ENCODE peak calls at places on chromosomes 13 and 19, in six cellular contexts. P, K, E, D, O and R are unnamed samples.
A peak's percentile ranks its signal among the peaks of the same experiment; 100 is the strongest.

GRCh38 chr19:39375929-39376328 is 15.0 kb downstream of the PAF1 start:
- DNase-seq in P (no peak), K (no peak), E (no peak), D (no peak), O (no peak), R (no peak)

GRCh38 chr13:66578305-66578704 is 651.8 kb downstream of the PCDH9 start:
- DNase-seq in P (no peak), K (no peak), E (peak; percentile 26), D (no peak), O (no peak), R (no peak)

GRCh38 chr13:74132768-74133656 is 1.2 kb downstream of the KLF12 start:
- DNase-seq in P (peak; percentile 50), K (peak; percentile 2), E (peak; percentile 50), D (no peak), O (peak; percentile 28), R (peak; percentile 6)

GRCh38 chr13:40971321-40971720 is 47.8 kb downstream of the ELF1 start:
- DNase-seq in P (no peak), K (no peak), E (no peak), D (no peak), O (no peak), R (peak; percentile 61)

GRCh38 chr13:31045621-31046081 is 113.2 kb downstream of the TEX26 start:
- DNase-seq in P (peak; percentile 92), K (peak; percentile 90), E (peak; percentile 97), D (peak; percentile 21), O (peak; percentile 36), R (peak; percentile 57)

GRCh38 chr13:20231839-20232555 is at the start of gene GJB6:
- DNase-seq in P (no peak), K (no peak), E (no peak), D (no peak), O (no peak), R (peak; percentile 62)

GRCh38 chr13:35858665-35859064 is 272.5 kb downstream of the DCLK1 start:
- DNase-seq in P (no peak), K (no peak), E (no peak), D (no peak), O (no peak), R (no peak)

GRCh38 chr13:95256086-95256485 is 45.2 kb downstream of the ABCC4 start:
- DNase-seq in P (peak; percentile 85), K (peak; percentile 87), E (peak; percentile 97), D (no peak), O (peak; percentile 65), R (no peak)

GRCh38 chr13:97076898-97077297 is 82.6 kb upstream of the OXGR1 start:
- DNase-seq in P (peak; percentile 14), K (no peak), E (no peak), D (no peak), O (no peak), R (no peak)

GRCh38 chr13:40777957-40778235 is 6.9 kb upstream of the MRPS31 start:
- DNase-seq in P (no peak), K (no peak), E (no peak), D (no peak), O (no peak), R (no peak)

GRCh38 chr13:78611040-78611439 is 7.7 kb upstream of the POU4F1 start:
- DNase-seq in P (no peak), K (no peak), E (no peak), D (no peak), O (no peak), R (no peak)

GRCh38 chr19:3708207-3708931 is at the start of gene TJP3:
- DNase-seq in P (no peak), K (no peak), E (peak; percentile 39), D (peak; percentile 81), O (peak; percentile 37), R (peak; percentile 84)
- TF ChIP-seq POLR2A in P (no peak), K (no peak), E (no peak), D (no peak), O (no peak), R (no peak)

GRCh38 chr19:38224014-38224862 is at the start of gene DPF1:
- DNase-seq in P (peak; percentile 61), K (peak; percentile 92), E (peak; percentile 56), D (no peak), O (no peak), R (no peak)
- TF ChIP-seq CTCF in P (peak; percentile 6), K (peak; percentile 42), E (peak; percentile 7), D (no peak), O (no peak), R (no peak)

GRCh38 chr19:46528601-46529447 is 33.2 kb upstream of the PNMA8B start:
- DNase-seq in P (no peak), K (no peak), E (no peak), D (no peak), O (no peak), R (no peak)
- H3K4me1 ChIP-seq in P (no peaks in the 10 kb centered on the region), K (peaks cover 10% of the 10 kb centered on the region), E (no peaks in the 10 kb centered on the region), D (peaks cover 5% of the 10 kb centered on the region), O (no peaks in the 10 kb centered on the region), R (peaks cover 12% of the 10 kb centered on the region)

GRCh38 chr19:12364391-12365093 is 941 bp downstream of the ZNF442 start:
- DNase-seq in P (peak; percentile 3), K (no peak), E (peak; percentile 4), D (peak; percentile 27), O (peak; percentile 19), R (peak; percentile 24)

GRCh38 chr19:12365094-12365371 is 450 bp downstream of the ZNF442 start:
- DNase-seq in P (peak; percentile 19), K (no peak), E (peak; percentile 22), D (peak; percentile 38), O (peak; percentile 13), R (no peak)

DNA sequence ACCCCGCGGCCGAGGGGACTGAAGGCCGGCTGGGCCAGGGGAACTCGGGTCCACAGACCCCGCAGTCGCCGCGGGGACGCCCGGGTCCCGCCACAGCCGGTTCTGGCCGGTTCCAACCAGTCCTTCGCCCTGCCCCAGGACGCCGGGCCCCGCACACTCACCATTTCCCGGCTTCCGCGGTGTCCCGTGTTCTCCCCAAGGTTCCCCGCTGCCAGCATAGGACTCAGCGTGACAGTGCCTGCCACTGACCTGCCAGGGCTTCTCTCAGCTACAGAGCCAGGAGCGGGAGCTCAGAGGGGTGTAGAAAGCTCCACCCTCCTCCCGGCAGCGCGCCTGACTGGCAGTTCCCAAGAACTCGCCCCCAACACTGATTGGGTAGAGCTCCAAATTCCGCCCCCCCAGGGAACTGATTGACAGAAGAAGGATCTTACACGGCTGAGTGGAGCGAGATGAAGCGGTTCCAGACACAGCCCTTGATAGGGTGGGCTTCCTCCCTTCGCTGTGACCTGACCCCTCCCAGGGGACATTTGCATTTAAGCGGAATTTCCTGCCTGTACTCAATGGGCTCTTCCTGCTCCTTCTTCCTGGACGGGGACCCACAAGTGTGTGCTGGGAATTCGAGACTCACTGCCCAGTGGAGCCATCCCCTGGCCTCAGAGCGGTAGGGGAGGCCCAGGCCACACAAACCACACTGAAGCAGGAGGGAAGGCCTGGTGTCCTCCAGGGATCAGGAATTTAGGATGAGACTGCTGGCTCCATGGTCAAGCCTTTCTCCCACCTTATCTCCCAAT is at the start of gene ZNF442:
- DNase-seq in P (peak; percentile 93), K (no peak), E (peak; percentile 93), D (peak; percentile 95), O (peak; percentile 96), R (peak; percentile 98)
- TF ChIP-seq POLR2A in P (peak; percentile 43), K (no peak), E (peak; percentile 79), D (peak; percentile 78), O (peak; percentile 87), R (peak; percentile 45)

GRCh38 chr13:32581177-32581786 is 5.0 kb upstream of the PDS5B start:
- DNase-seq in P (peak; percentile 26), K (no peak), E (peak; percentile 47), D (no peak), O (no peak), R (no peak)
- TF ChIP-seq CTCF in P (peak; percentile 21), K (peak; percentile 50), E (peak; percentile 62), D (peak; percentile 50), O (peak; percentile 7), R (peak; percentile 57)